ENCODE peak calls at places on chromosomes 12 and 14, in nine cellular contexts. T, I, N, J, C, L, M, D and W are unnamed samples.

GRCh38 chr12:43287991-43288390 is 264.0 kb downstream of the ADAMTS20 start:
- DNase-seq in I (no peak), L (no peak), D (no peak), C (no peak), T (no peak), M (no peak), J (no peak), N (no peak), W (no peak)

GRCh38 chr14:75831971-75832370 is 149.8 kb downstream of the TGFB3 start:
- DNase-seq in M (no peak), C (peak), N (no peak), L (no peak), I (no peak), T (no peak), D (no peak), J (no peak), W (no peak)

GRCh38 chr12:115657081-115658013 is 620.1 kb downstream of the MED13L start:
- DNase-seq in N (no peak), L (no peak), D (no peak), M (no peak), J (no peak), I (no peak), C (no peak), T (no peak), W (no peak)

GRCh38 chr14:95040723-95041476 is 116.4 kb downstream of the DICER1 start:
- DNase-seq in T (no peak), I (no peak), C (no peak), J (peak), N (no peak), D (no peak), M (peak), L (peak), W (no peak)

GRCh38 chr14:55417955-55418354 is 6.3 kb upstream of the ATG14 start:
- DNase-seq in L (no peak), D (no peak), C (no peak), T (no peak), N (peak), M (no peak), J (no peak), I (no peak), W (no peak)

GRCh38 chr12:68007023-68007422 is 17.8 kb downstream of the IFNG-AS1 start:
- DNase-seq in C (no peak), L (no peak), T (no peak), D (no peak), I (no peak), N (no peak), J (no peak), M (no peak), W (no peak)

GRCh38 chr14:75069021-75069810 is at the start of gene ZC2HC1C:
- DNase-seq in C (peak), J (peak), D (peak), I (peak), N (peak), M (peak), T (peak), L (no peak), W (peak)

GRCh38 chr12:71128191-71128590 is 29.6 kb downstream of the TSPAN8 start:
- DNase-seq in M (peak), T (no peak), L (no peak), C (no peak), I (no peak), J (no peak), N (no peak), D (no peak), W (no peak)

GRCh38 chr14:103880334-103880985 is 33.1 kb upstream of the PPP1R13B start:
- DNase-seq in I (no peak), J (peak), C (peak), T (no peak), N (peak), L (no peak), M (peak), D (no peak), W (no peak)

GRCh38 chr12:94841904-94842610 is 161.4 kb downstream of the NDUFA12 start:
- DNase-seq in L (no peak), I (no peak), D (no peak), N (no peak), M (no peak), C (no peak), T (no peak), J (no peak), W (no peak)

GRCh38 chr14:100654025-100654813 is 67.0 kb upstream of the BEGAIN start:
- DNase-seq in J (no peak), C (no peak), D (no peak), M (no peak), I (no peak), T (no peak), L (no peak), N (no peak), W (no peak)

GRCh38 chr14:100654814-100655795 is 67.9 kb upstream of the BEGAIN start:
- DNase-seq in M (no peak), I (peak), J (peak), C (peak), N (no peak), T (peak), L (no peak), D (no peak), W (no peak)

GRCh38 chr14:100652739-100653138 is 65.5 kb upstream of the BEGAIN start:
- DNase-seq in M (no peak), D (no peak), T (no peak), C (no peak), L (no peak), J (no peak), N (no peak), I (no peak), W (no peak)

GRCh38 chr14:100651999-100652508 is 64.8 kb upstream of the BEGAIN start:
- DNase-seq in I (no peak), D (no peak), N (no peak), J (peak), M (peak), C (no peak), L (no peak), T (no peak), W (no peak)

GRCh38 chr14:100653409-100653808 is 66.2 kb upstream of the BEGAIN start:
- DNase-seq in D (no peak), M (no peak), J (peak), N (no peak), T (peak), C (no peak), I (no peak), L (no peak), W (no peak)
- TF ChIP-seq CTCF in D (peak), M (peak), J (no peak), N (peak), T (peak), C (peak), I (peak), L (peak), W (peak)

DNA sequence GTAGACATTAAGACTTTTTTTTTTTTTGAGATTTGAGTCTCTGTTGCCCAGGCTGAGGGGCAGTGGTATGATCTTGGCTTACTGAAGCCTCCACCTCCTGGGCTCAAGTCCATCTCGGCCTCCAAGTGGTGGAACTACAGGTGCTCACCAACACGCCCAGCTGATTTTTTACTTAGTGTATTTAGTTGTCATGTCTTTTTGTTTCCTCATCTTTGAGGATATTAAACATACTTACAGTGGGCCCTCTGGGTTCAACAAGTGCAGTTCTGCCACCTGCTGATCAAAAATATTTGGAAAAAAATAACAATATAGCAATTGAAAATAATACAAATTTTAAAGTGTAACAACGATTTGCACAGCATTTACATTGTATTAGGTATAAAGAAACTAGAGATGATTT is 4.4 kb upstream of the B4GALNT1 start:
- DNase-seq in L (no peak), C (no peak), N (no peak), D (no peak), M (no peak), I (no peak), J (no peak), T (no peak), W (no peak)
- TF ChIP-seq CTCF in L (peak), C (no peak), N (no peak), D (peak), M (no peak), I (peak), J (no peak), T (no peak), W (no peak)

GRCh38 chr12:76117067-76117691 is 32.7 kb upstream of the NAP1L1 start:
- DNase-seq in D (no peak), T (no peak), C (no peak), I (no peak), L (no peak), M (no peak), N (no peak), J (no peak), W (no peak)
- TF ChIP-seq CTCF in D (peak), T (no peak), C (no peak), I (no peak), L (peak), M (no peak), N (no peak), J (no peak), W (no peak)

DNA sequence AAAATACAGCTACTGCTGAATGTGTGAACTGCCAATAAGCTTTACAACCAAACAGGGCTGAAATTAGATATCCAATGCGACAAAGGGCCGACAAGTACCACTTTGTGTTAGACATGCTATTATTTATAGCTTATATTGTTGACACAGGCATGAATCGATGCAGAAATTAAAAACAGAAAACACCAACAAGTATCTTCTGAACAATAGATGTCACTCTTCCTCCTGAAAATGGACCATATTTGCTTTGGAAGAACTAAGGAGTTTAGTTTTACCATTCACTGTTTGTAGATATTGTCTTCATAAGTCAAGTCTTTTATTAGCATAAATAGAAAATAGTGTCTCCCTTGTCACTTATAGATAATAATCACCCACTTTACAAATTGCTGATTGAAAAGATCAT is 86.5 kb downstream of the LRIG3 start:
- DNase-seq in C (no peak), L (no peak), T (no peak), N (no peak), D (no peak), I (no peak), M (no peak), J (no peak), W (no peak)
- TF ChIP-seq CTCF in C (no peak), L (no peak), T (no peak), N (no peak), D (no peak), I (no peak), M (no peak), J (no peak), W (no peak)

GRCh38 chr12:40375076-40375475 is 150.3 kb downstream of the LRRK2 start:
- DNase-seq in J (no peak), L (no peak), I (no peak), T (no peak), C (no peak), N (no peak), M (peak), D (no peak), W (no peak)
- TF ChIP-seq CTCF in J (no peak), L (peak), I (peak), T (no peak), C (no peak), N (peak), M (peak), D (peak), W (no peak)

GRCh38 chr12:3455312-3455711 is 35.7 kb upstream of the PRMT8 start:
- DNase-seq in D (no peak), I (no peak), C (no peak), M (no peak), N (no peak), T (no peak), J (no peak), L (no peak), W (no peak)
- TF ChIP-seq CTCF in D (no peak), I (no peak), C (no peak), M (no peak), N (no peak), T (no peak), J (no peak), L (no peak), W (no peak)

GRCh38 chr12:49105504-49106120 is 5.0 kb downstream of the LMBR1L start:
- DNase-seq in L (no peak), N (no peak), I (no peak), M (peak), J (no peak), C (peak), T (no peak), D (no peak), W (no peak)

GRCh38 chr12:49108958-49109404 is 1.7 kb downstream of the LMBR1L start:
- DNase-seq in I (no peak), T (no peak), N (peak), M (peak), D (no peak), C (no peak), L (no peak), J (no peak), W (no peak)

GRCh38 chr12:49111206-49111605 is 559 bp upstream of the LMBR1L start:
- DNase-seq in T (no peak), I (no peak), L (no peak), C (no peak), D (no peak), N (no peak), J (no peak), M (no peak), W (no peak)

GRCh38 chr12:49109631-49110172 is 945 bp downstream of the LMBR1L start:
- DNase-seq in L (no peak), D (no peak), I (no peak), C (no peak), J (no peak), M (peak), T (no peak), N (no peak), W (no peak)

GRCh38 chr12:49110191-49111155 is at the start of gene LMBR1L:
- DNase-seq in L (peak), J (peak), M (peak), D (peak), N (peak), I (peak), T (peak), C (peak), W (peak)
- TF ChIP-seq CTCF in L (peak), J (peak), M (peak), D (peak), N (peak), I (peak), T (no peak), C (no peak), W (peak)

DNA sequence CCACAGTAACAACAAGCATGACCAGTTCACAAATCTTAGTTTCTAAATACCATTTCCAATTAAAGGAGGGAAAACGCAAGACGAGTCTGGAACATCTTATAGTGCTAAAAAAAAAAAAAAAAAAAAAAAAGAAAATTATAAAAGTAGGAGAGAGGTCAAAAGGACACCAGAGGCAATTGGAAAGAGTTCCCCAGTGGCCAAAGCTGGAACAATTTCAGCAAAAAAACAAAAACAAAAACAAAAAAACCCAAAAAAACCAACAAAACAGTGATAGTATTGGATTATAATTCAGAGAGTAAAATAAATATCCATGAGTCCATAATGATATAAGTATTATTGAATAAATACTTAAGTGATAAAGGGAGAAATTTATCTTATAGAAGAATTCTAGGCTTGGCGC is 10.3 kb upstream of the NAP1L1 start:
- DNase-seq in T (no peak), C (no peak), L (no peak), M (no peak), D (no peak), I (no peak), N (no peak), J (no peak), W (no peak)
- TF ChIP-seq CTCF in T (no peak), C (no peak), L (no peak), M (peak), D (peak), I (no peak), N (no peak), J (no peak), W (no peak)

GRCh38 chr12:31959701-31960391 is 631 bp downstream of the RESF1 start:
- DNase-seq in I (peak), T (peak), L (no peak), J (peak), N (peak), D (no peak), M (peak), C (peak), W (no peak)
- TF ChIP-seq CTCF in I (peak), T (no peak), L (peak), J (no peak), N (no peak), D (peak), M (peak), C (no peak), W (no peak)